ENCODE peak calls at places on chromosomes 1 and 21, in eight cellular contexts. X, R, I, F, M, H, O and B are unnamed samples.

GRCh38 chr1:96281491-96281890 is 440.1 kb upstream of the PTBP2 start:
- DNase-seq in O (no peak), X (no peak), I (no peak), R (no peak), H (no peak), M (no peak), F (no peak), B (no peak)

GRCh38 chr1:203557390-203557789 is 63.4 kb downstream of the OPTC start:
- DNase-seq in R (no peak), X (no peak), O (peak), I (no peak), H (no peak), F (no peak), M (no peak), B (peak)

GRCh38 chr1:64302971-64303370 is 99.5 kb downstream of the UBE2U start:
- DNase-seq in M (no peak), R (no peak), O (no peak), H (no peak), X (no peak), F (no peak), I (no peak), B (no peak)

GRCh38 chr1:188670837-188671236 is 1806.8 kb downstream of the BRINP3 start:
- DNase-seq in F (no peak), R (peak), H (no peak), M (no peak), X (no peak), I (no peak), O (no peak), B (no peak)

GRCh38 chr1:112904071-112904830 is 51.7 kb downstream of the SLC16A1 start:
- DNase-seq in R (peak), X (no peak), M (no peak), O (no peak), H (no peak), F (no peak), I (no peak), B (no peak)

GRCh38 chr1:26717066-26717465 is 21.3 kb downstream of the ARID1A start:
- DNase-seq in R (no peak), M (no peak), F (no peak), H (no peak), O (no peak), I (no peak), X (no peak), B (no peak)

GRCh38 chr21:29656504-29657227 is 283.1 kb downstream of the GRIK1 start:
- DNase-seq in R (no peak), M (no peak), I (no peak), X (no peak), F (no peak), H (peak), O (no peak), B (no peak)

GRCh38 chr1:116493484-116494350 is 77.1 kb downstream of the CD58 start:
- DNase-seq in O (no peak), X (no peak), H (no peak), R (no peak), I (no peak), F (no peak), M (no peak), B (no peak)

GRCh38 chr1:30976143-30976542 is 67.6 kb upstream of the SDC3 start:
- DNase-seq in F (no peak), H (no peak), M (no peak), X (no peak), I (no peak), R (no peak), O (no peak), B (no peak)

GRCh38 chr1:67683736-67684525 is 1.1 kb upstream of the GADD45A start:
- DNase-seq in H (peak), F (no peak), R (no peak), I (no peak), O (peak), M (no peak), X (no peak), B (no peak)

GRCh38 chr21:15273244-15273643 is 208.4 kb upstream of the NRIP1 start:
- DNase-seq in I (no peak), R (no peak), H (no peak), M (no peak), O (no peak), F (no peak), X (no peak), B (no peak)

GRCh38 chr1:54973205-54973921 is 7.1 kb upstream of the TMEM61 start:
- DNase-seq in M (no peak), R (peak), O (no peak), I (peak), H (no peak), X (no peak), F (peak), B (no peak)

GRCh38 chr1:116111196-116112021 is at the start of gene MAB21L3:
- DNase-seq in H (no peak), X (no peak), O (peak), F (no peak), M (peak), R (no peak), I (no peak), B (no peak)

GRCh38 chr1:40039757-40040510 is 595 bp upstream of the CAP1 start:
- DNase-seq in R (peak), I (peak), X (peak), F (peak), H (peak), O (peak), M (peak), B (peak)

GRCh38 chr1:165907256-165907857 is 79.9 kb downstream of the UCK2 start:
- DNase-seq in X (no peak), R (no peak), M (no peak), I (no peak), H (no peak), O (no peak), F (peak), B (no peak)

GRCh38 chr1:56542651-56543050 is 36.7 kb downstream of the PLPP3 start:
- DNase-seq in X (no peak), M (no peak), F (no peak), O (no peak), H (no peak), I (no peak), R (no peak), B (no peak)

DNA sequence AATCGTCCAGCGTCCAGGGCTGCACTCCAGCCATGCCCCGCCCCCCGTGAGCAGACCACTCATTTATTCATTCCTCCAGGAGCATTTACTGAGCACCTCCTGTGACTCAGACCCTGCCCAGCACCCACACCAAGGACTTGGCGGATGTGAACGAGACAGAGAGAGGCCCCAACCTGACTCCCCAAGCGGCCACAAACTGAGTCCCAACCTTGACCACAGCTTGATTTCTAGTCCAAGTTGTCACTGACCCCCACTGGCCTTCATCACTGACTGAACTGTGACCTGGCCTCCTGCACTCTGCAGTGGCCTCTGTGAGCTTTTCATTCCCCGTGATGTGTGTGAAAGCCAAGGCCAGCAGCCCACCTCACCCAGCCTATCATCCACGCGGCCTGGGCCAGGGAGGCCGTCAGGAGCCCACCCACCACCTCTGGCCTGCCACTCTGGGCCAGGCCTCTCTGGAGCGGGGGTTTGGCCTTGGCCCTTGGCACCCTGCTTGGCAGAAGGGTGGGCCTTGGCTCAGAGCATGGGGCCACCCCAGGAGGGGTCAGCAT is 19.3 kb upstream of the RUNX3 start:
- DNase-seq in X (no peak), I (no peak), O (no peak), F (no peak), R (no peak), H (no peak), M (no peak), B (no peak)
- TF ChIP-seq POLR2AphosphoS5 in X (peak), I (no peak), O (no peak), F (no peak), R (no peak), H (no peak), M (no peak), B (no peak)

GRCh38 chr1:214216031-214216430 is 64.9 kb upstream of the SMYD2 start:
- DNase-seq in R (no peak), X (no peak), F (no peak), M (no peak), O (no peak), H (no peak), I (no peak), B (no peak)
- TF ChIP-seq POLR2AphosphoS5 in R (no peak), X (no peak), F (no peak), M (no peak), O (no peak), H (no peak), I (no peak), B (no peak)

DNA sequence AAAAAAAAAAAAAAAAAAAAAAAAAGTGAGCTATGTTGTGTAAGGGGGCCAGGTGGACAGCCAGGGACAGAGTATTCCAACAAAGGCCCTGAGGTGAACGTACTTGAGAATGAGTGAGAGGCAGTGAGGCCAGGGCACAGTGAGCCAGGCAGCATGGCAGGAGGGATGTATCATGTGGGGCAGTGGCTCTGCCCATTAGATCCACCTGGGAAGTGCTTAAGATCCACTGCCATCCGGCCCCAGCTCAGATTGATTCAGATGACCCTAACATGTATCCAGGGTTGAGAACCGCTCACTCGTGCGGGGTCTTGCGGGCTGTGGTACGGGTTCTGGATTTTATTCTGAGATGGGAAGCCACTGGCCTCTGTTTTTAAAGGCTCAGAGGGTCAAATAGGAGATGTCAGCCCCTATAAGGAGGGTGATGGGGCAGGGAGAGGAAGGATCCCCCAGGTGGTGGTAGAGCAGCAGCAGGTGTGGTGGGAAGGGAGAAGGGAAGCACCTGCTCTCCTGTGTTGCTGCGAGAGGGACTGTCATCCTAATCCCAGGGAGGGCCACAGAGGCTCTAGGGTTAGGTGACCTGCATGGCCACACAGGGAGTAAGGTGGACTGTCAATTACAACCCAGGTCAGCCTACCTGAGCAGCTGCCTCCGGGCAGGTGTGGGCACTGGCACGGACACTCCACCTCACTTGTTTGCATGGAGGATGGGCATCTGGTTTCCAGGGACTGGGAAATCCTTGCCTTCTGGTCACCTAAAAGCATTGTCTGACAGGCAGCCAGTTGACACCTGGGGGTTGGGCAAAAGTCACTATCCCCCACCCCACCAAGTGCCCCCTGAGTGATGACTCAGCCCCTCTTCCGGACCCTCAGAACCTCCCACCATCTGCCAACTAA is 31.6 kb downstream of the CDK18 start:
- DNase-seq in X (no peak), I (no peak), F (peak), R (no peak), O (peak), M (no peak), H (no peak), B (peak)
- TF ChIP-seq POLR2AphosphoS5 in X (no peak), I (no peak), F (no peak), R (no peak), O (no peak), M (no peak), H (no peak), B (no peak)

DNA sequence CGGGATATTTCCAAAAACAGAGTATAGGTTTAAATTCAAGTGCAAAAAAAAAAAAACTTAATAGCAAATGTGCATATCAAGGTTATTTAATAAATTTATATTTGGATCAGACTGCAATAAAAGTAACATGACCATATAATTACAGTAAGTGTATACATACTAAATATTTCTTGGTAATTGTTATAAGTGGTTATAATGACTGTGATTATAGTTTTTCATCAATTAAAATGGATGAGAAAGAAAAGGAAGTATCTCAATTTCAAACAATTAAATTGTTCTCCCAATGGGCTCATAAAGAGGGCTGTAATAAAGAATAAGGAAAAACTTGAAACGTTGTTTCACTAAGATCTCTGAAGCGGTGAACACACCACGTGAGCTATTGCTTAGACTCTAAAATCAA is 104.1 kb downstream of the CDC42BPA start:
- DNase-seq in H (no peak), I (no peak), M (no peak), R (no peak), X (no peak), F (no peak), O (no peak), B (no peak)
- TF ChIP-seq POLR2AphosphoS5 in H (no peak), I (no peak), M (no peak), R (no peak), X (no peak), F (no peak), O (no peak), B (no peak)

DNA sequence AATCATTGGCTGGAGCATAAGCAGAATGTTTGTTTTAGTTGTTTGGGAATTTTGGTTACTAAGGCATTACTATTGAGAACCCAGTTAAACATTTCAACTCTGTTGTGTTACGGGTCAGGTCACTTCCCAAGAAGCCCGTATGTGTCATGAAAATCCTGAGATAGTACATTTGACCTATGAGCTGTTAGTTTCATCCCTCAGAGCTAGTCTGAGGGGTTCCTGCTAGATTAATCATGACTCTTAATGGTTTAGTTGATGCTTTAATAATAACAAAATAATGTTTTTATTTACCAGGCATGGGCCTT is 185.4 kb downstream of the VPS13D start:
- DNase-seq in O (no peak), M (no peak), X (no peak), F (no peak), R (no peak), H (no peak), I (no peak), B (no peak)
- TF ChIP-seq POLR2AphosphoS5 in O (no peak), M (no peak), X (no peak), F (no peak), R (no peak), H (no peak), I (no peak), B (no peak)

DNA sequence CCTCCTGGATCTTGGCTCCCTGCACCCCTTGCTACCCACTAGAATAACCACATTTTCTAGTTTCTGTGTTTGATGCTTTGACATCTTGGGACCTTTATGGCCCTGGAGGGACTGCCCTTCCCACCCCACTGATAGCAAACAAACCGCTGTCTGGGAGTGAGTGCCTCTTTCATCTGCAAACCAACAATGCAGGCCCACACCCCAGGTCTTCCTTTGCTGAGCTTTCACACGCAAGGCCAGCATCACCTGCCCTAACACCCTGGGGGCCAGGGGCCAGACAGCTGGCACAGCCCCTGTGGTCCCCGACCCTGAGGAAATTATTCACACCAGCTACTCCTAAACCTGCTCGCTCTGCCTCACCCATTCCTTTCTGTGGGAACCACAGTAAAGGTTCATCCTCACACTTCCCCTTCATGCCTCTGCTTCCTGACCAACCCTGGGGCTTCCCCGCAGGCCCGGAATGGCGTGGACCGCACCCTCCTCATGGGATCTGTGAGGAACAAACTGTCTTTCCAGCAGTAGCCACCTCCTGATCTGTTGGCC is 15.4 kb downstream of the SLC2A7 start:
- DNase-seq in R (no peak), O (peak), X (no peak), H (no peak), I (no peak), M (no peak), F (no peak), B (no peak)
- TF ChIP-seq POLR2AphosphoS5 in R (no peak), O (no peak), X (no peak), H (no peak), I (no peak), M (no peak), F (no peak), B (no peak)

GRCh38 chr21:41939391-41939790 is 14.4 kb downstream of the C2CD2 start:
- DNase-seq in H (no peak), O (no peak), I (no peak), M (no peak), F (no peak), R (no peak), X (no peak), B (no peak)
- TF ChIP-seq POLR2AphosphoS5 in H (no peak), O (no peak), I (no peak), M (no peak), F (no peak), R (no peak), X (no peak), B (no peak)

GRCh38 chr1:109793089-109793485 is 29.4 kb upstream of the EPS8L3 start:
- DNase-seq in R (no peak), O (peak), H (no peak), X (no peak), I (no peak), M (no peak), F (peak), B (peak)

GRCh38 chr1:109792056-109792831 is 28.5 kb upstream of the EPS8L3 start:
- DNase-seq in X (no peak), F (peak), R (no peak), O (peak), I (peak), M (no peak), H (peak), B (peak)

GRCh38 chr1:109794319-109795132 is 30.8 kb upstream of the EPS8L3 start:
- DNase-seq in F (peak), R (no peak), H (no peak), O (peak), I (no peak), X (no peak), M (no peak), B (peak)

GRCh38 chr1:109791495-109792040 is 27.8 kb upstream of the EPS8L3 start:
- DNase-seq in O (peak), R (no peak), M (no peak), H (no peak), I (no peak), X (no peak), F (peak), B (peak)

GRCh38 chr1:109793486-109794318 is 30.0 kb upstream of the EPS8L3 start:
- DNase-seq in F (peak), X (no peak), I (peak), H (no peak), O (peak), M (no peak), R (peak), B (peak)
- TF ChIP-seq POLR2AphosphoS5 in F (no peak), X (no peak), I (no peak), H (no peak), O (no peak), M (no peak), R (no peak), B (no peak)